ENCODE peak calls at places on chromosomes 7 and 10, in four cellular contexts. J is cardiac muscle cell; T is effector memory CD4-positive, alpha-beta T cell; W is ovary. Y is an unnamed sample.
A peak's percentile ranks its signal among the peaks of the same experiment; 100 is the strongest.

GRCh38 chr7:26815452-26815851 is 48.9 kb downstream of the SKAP2 start:
- DNase-seq in J (no peak), T (no peak), W (no peak), Y (no peak)

GRCh38 chr10:131219955-131220489 is 91.5 kb downstream of the TCERG1L start:
- DNase-seq in J (no peak), T (no peak), W (no peak), Y (no peak)

GRCh38 chr10:76420725-76421124 is 989.3 kb downstream of the LRMDA start:
- DNase-seq in J (no peak), T (no peak), W (no peak), Y (no peak)

GRCh38 chr7:6256709-6257535 is 15.5 kb downstream of the CYTH3 start:
- DNase-seq in J (no peak), T (no peak), W (no peak), Y (peak; percentile 90)

GRCh38 chr10:28991738-28992270 is 297.1 kb upstream of the LYZL1 start:
- DNase-seq in J (peak; percentile 78), T (no peak), W (no peak), Y (no peak)

GRCh38 chr7:124840435-124840834 is 74.8 kb upstream of the GPR37 start:
- DNase-seq in J (no peak), T (no peak), W (no peak), Y (no peak)

GRCh38 chr10:46516660-46517416 is 39.6 kb downstream of the GPRIN2 start:
- DNase-seq in J (no peak), T (no peak), W (peak; percentile 9), Y (no peak)

GRCh38 chr7:100444311-100445278 is 8.3 kb upstream of the PPP1R35 start:
- DNase-seq in J (no peak), T (no peak), W (peak; percentile 56), Y (no peak)

GRCh38 chr7:1068656-1069055 is 19.3 kb upstream of the GPER1 start:
- DNase-seq in J (no peak), T (no peak), W (no peak), Y (no peak)

GRCh38 chr7:77415474-77415821 is 701 bp downstream of the GSAP start:
- DNase-seq in J (no peak), T (no peak), W (no peak), Y (peak; percentile 24)

GRCh38 chr7:75650671-75651070 is 88.1 kb downstream of the HIP1 start:
- DNase-seq in J (no peak), T (no peak), W (peak; percentile 42), Y (peak; percentile 85)

GRCh38 chr10:132685121-132685891 is 100.6 kb downstream of the NKX6-2 start:
- DNase-seq in J (no peak), T (no peak), W (peak; percentile 11), Y (peak; percentile 16)

GRCh38 chr7:711967-712600 is 14.4 kb upstream of the DNAAF5 start:
- DNase-seq in J (peak; percentile 36), T (no peak), W (no peak), Y (peak; percentile 32)

GRCh38 chr7:46544396-46545008 is 623.4 kb upstream of the IGFBP3 start:
- DNase-seq in J (no peak), T (no peak), W (no peak), Y (no peak)

GRCh38 chr7:97004237-97004930 is 969 bp upstream of the DLX6 start:
- DNase-seq in J (no peak), T (no peak), W (no peak), Y (no peak)

GRCh38 chr7:97001221-97001620 is 4.1 kb upstream of the DLX6 start:
- DNase-seq in J (no peak), T (no peak), W (no peak), Y (no peak)

GRCh38 chr7:97003262-97004236 is 1.8 kb upstream of the DLX6 start:
- DNase-seq in J (no peak), T (no peak), W (no peak), Y (no peak)

GRCh38 chr7:97001656-97002554 is 3.4 kb upstream of the DLX6 start:
- DNase-seq in J (no peak), T (no peak), W (no peak), Y (no peak)

DNA sequence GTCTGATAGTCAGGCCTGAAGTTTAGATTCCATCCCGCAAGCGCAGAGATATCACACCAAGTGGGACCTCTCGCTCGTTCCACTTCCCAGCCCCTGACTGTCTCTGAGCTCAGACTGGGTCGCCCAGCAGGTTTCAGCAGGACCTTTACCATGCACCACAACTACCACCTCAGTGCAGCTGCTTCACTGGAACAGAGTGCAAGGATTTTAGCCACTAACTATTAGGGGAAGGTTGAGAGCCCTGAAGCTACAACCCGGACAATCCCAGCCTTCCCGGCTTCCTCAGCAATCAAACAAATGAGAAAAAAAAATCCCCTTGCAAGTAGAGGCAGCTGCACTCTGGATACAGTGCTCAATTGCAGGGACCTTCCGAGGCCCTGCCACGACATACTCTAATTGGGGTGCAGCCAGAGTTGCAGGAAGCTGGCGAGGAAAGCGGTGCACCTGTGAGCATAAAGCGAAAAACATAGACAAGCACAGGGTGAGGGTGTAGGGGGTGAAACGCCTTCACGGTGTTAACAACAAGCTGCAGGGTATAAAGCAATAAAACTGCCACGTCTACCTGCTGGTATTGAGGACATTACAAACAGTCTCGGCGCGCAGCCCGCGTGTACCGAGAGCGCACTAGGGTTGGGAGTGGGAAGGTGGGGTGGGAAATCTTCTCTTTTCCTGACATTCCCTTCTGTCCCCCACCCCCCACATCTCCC is 2.6 kb upstream of the DLX6 start:
- DNase-seq in J (no peak), T (no peak), W (no peak), Y (no peak)
- H3K9me3 ChIP-seq in J (no peaks in the 10 kb centered on the region), T (no peaks in the 10 kb centered on the region), W (no peaks in the 10 kb centered on the region), Y (no peaks in the 10 kb centered on the region)

GRCh38 chr10:125757742-125758141 is 17.9 kb downstream of the MMP21 start:
- DNase-seq in J (no peak), T (no peak), W (no peak), Y (no peak)

GRCh38 chr10:125761961-125762360 is 13.7 kb downstream of the MMP21 start:
- DNase-seq in J (no peak), T (no peak), W (no peak), Y (no peak)

GRCh38 chr10:125756853-125757487 is 18.7 kb downstream of the MMP21 start:
- DNase-seq in J (no peak), T (no peak), W (no peak), Y (no peak)

DNA sequence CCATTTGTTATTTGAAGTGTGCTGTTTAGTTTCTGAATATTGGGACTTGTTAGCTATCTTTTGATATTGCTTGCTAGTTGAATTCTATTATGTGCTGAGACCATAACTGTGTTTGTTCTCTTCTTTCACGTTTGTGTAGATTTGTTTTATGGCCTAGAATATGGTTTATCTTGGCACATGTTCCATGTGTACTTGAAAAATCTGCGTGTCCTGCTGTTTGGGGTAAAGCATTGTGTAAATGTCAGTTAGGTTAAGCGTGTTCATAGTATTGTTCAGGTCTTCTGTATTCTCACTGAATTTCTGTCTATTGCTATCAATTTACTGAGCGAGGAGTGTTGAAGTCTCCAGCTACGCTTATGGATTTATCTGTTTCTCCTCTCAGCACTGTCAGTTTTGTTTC is 19.4 kb downstream of the MMP21 start:
- DNase-seq in J (no peak), T (no peak), W (no peak), Y (no peak)
- H3K36me3 ChIP-seq in J (peaks cover 63% of the 10 kb centered on the region), T (peaks cover 76% of the 10 kb centered on the region), W (no peaks in the 10 kb centered on the region), Y (peaks cover 95% of the 10 kb centered on the region)

DNA sequence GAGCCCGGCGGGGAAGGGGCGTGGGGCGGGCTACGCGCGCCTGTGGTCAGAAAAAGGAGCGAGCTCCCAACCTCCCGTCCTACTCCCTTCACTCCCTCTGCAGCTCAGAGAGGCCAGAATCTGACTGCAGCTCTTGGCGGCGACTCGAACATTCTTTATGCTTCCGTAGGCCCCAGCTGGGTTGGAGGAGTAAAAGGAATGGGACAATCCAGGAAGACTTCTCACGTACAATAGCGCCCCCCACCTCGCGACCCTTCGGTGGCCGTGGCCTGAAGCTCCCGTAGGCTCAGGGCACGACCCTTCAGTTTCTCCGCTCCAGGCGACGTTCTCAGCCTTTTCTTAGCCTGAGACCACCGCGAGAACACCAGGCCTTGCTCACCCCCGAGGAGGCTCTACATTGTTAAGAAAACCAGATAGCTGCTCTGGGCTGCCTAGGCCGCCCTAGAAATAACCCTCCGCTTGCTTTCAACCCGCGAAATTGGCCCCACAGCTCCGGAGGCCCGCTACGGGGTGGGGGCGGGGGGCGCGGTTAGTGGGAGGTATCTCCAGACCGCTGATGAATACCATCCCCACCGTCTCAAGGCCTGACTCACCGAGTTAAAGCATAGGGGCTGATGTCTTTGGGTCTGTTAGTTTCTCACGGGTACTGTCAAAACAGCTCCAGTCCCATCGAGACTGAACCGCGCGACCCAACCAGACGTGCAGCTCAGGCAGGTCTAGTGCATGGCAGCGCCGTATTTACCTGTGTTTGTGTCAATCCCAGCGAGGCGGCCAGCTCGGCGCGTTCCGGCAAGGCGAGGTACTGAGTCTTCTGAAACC is 3.0 kb downstream of the DLX5 start:
- DNase-seq in J (no peak), T (no peak), W (no peak), Y (no peak)
- H3K4me3 ChIP-seq in J (peak overlapping the region; percentile 22), T (no peak overlapping the region), W (no peak overlapping the region), Y (no peak overlapping the region)

GRCh38 chr7:157552295-157552993 is 215.6 kb downstream of the DNAJB6 start:
- DNase-seq in J (no peak), T (no peak), W (no peak), Y (peak; percentile 29)

GRCh38 chr7:157553256-157553655 is 216.5 kb downstream of the DNAJB6 start:
- DNase-seq in J (no peak), T (no peak), W (no peak), Y (peak; percentile 38)

GRCh38 chr7:157549612-157550299 is 213.0 kb downstream of the DNAJB6 start:
- DNase-seq in J (no peak), T (no peak), W (no peak), Y (peak; percentile 8)

GRCh38 chr7:157550300-157551275 is 213.8 kb downstream of the DNAJB6 start:
- DNase-seq in J (no peak), T (no peak), W (no peak), Y (peak; percentile 44)

GRCh38 chr7:157551325-157552070 is 214.7 kb downstream of the DNAJB6 start:
- DNase-seq in J (no peak), T (no peak), W (no peak), Y (peak; percentile 2)
- H3K9me3 ChIP-seq in J (no peaks in the 10 kb centered on the region), T (no peaks in the 10 kb centered on the region), W (no peaks in the 10 kb centered on the region), Y (no peaks in the 10 kb centered on the region)

GRCh38 chr7:36868727-36869411 is 144.6 kb upstream of the AOAH start:
- DNase-seq in J (no peak), T (no peak), W (no peak), Y (no peak)

GRCh38 chr7:36863901-36864701 is 139.8 kb upstream of the AOAH start:
- DNase-seq in J (peak; percentile 56), T (no peak), W (no peak), Y (no peak)

GRCh38 chr7:36860679-36861078 is 136.4 kb upstream of the AOAH start:
- DNase-seq in J (no peak), T (no peak), W (no peak), Y (no peak)

GRCh38 chr7:36862685-36863375 is 138.5 kb upstream of the AOAH start:
- DNase-seq in J (peak; percentile 62), T (no peak), W (no peak), Y (no peak)

GRCh38 chr7:36865019-36865418 is 140.7 kb upstream of the AOAH start:
- DNase-seq in J (no peak), T (no peak), W (no peak), Y (no peak)
- H3K36me3 ChIP-seq in J (no peaks in the 10 kb centered on the region), T (peaks cover 50% of the 10 kb centered on the region), W (no peaks in the 10 kb centered on the region), Y (no peaks in the 10 kb centered on the region)

GRCh38 chr10:80156216-80156615 is 23.7 kb downstream of the PLAC9 start:
- DNase-seq in J (no peak), T (no peak), W (no peak), Y (no peak)

GRCh38 chr10:80154978-80155695 is 22.6 kb downstream of the PLAC9 start:
- DNase-seq in J (no peak), T (no peak), W (no peak), Y (peak; percentile 58)

GRCh38 chr10:80154626-80154977 is 22.1 kb downstream of the PLAC9 start:
- DNase-seq in J (no peak), T (no peak), W (no peak), Y (no peak)

GRCh38 chr10:80157561-80157960 is 25.0 kb downstream of the PLAC9 start:
- DNase-seq in J (no peak), T (no peak), W (no peak), Y (no peak)

GRCh38 chr10:80155696-80156215 is 23.2 kb downstream of the PLAC9 start:
- DNase-seq in J (no peak), T (no peak), W (no peak), Y (no peak)
- H3K4me3 ChIP-seq in J (no peak overlapping the region), T (no peak overlapping the region), W (no peak overlapping the region), Y (no peak overlapping the region)